ENCODE peak calls at places on chromosomes 13 and 19, in eight cellular contexts. V is cardiac fibroblast, N is pancreas, S is GM23248, U is HepG2, C is body of pancreas, G is mucosa of descending colon, J is A673. O is an unnamed sample.

GRCh38 chr13:100461309-100462035 is 127.1 kb downstream of the GGACT start:
- DNase-seq in U (no peak), V (no peak), G (no peak), N (no peak), J (no peak), C (no peak), S (no peak), O (no peak)

GRCh38 chr13:101383595-101383994 is 32.7 kb downstream of the NALCN start:
- DNase-seq in J (peak; percentile 49), V (no peak), G (no peak), U (no peak), C (no peak), S (no peak), N (no peak), O (no peak)

GRCh38 chr19:4896372-4896771 is 6.3 kb downstream of the ARRDC5 start:
- DNase-seq in U (no peak), N (no peak), G (no peak), S (peak; percentile 68), V (peak; percentile 71), J (no peak), C (peak; percentile 43), O (no peak)

GRCh38 chr19:56692496-56692895 is 20.9 kb upstream of the ZNF835 start:
- DNase-seq in N (no peak), V (peak; percentile 8), U (no peak), G (no peak), J (peak; percentile 37), C (no peak), S (peak; percentile 2), O (no peak)

GRCh38 chr19:46147791-46148288 is at the start of gene IGFL2:
- DNase-seq in C (no peak), S (peak; percentile 39), N (no peak), G (no peak), J (no peak), U (no peak), V (peak; percentile 66), O (peak; percentile 83)

GRCh38 chr19:16386619-16387240 is 62.1 kb downstream of the KLF2 start:
- DNase-seq in N (no peak), U (peak; percentile 32), V (peak; percentile 69), C (peak; percentile 40), S (peak; percentile 74), G (peak; percentile 47), J (peak; percentile 68), O (peak; percentile 46)

GRCh38 chr19:54207908-54208783 is 7.5 kb downstream of the RPS9 start:
- DNase-seq in G (peak; percentile 43), J (no peak), C (peak; percentile 86), V (peak; percentile 94), S (peak; percentile 30), N (peak; percentile 87), U (peak; percentile 59), O (peak; percentile 62)

GRCh38 chr13:113105032-113105993 is at the start of gene F7:
- DNase-seq in V (peak; percentile 10), S (no peak), U (peak; percentile 91), J (no peak), G (no peak), N (no peak), C (no peak), O (peak; percentile 94)

GRCh38 chr13:98686281-98686680 is 66.2 kb downstream of the SLC15A1 start:
- DNase-seq in S (no peak), N (no peak), U (no peak), C (no peak), J (no peak), V (no peak), G (no peak), O (no peak)

GRCh38 chr19:56080669-56081401 is 40.3 kb downstream of the ZNF787 start:
- DNase-seq in C (peak; percentile 84), N (peak; percentile 79), V (peak; percentile 85), G (peak; percentile 82), S (peak; percentile 86), U (peak; percentile 52), J (peak; percentile 85), O (no peak)

GRCh38 chr13:83877901-83878300 is 4.4 kb downstream of the SLITRK1 start:
- DNase-seq in V (no peak), U (no peak), G (no peak), N (no peak), C (no peak), S (no peak), J (no peak), O (no peak)

GRCh38 chr13:27622881-27623280 is 1.2 kb downstream of the POLR1D start:
- DNase-seq in J (no peak), V (no peak), S (no peak), G (no peak), C (no peak), N (no peak), U (no peak), O (no peak)

GRCh38 chr13:20191311-20191901 is 1.3 kb downstream of the GJB2 start:
- DNase-seq in S (no peak), J (no peak), C (peak; percentile 29), N (peak; percentile 23), U (no peak), V (no peak), G (peak; percentile 86), O (no peak)

GRCh38 chr19:47643281-47643680 is 34.3 kb downstream of the BICRA start:
- DNase-seq in G (no peak), C (no peak), U (no peak), J (no peak), V (no peak), N (no peak), S (no peak), O (no peak)

GRCh38 chr19:42469311-42470239 is 26.8 kb upstream of the CXCL17 start:
- DNase-seq in J (peak; percentile 15), S (peak; percentile 19), U (peak; percentile 50), V (peak; percentile 7), N (no peak), G (no peak), C (no peak), O (no peak)

GRCh38 chr19:41746593-41747227 is 8.6 kb upstream of the CEACAM6 start:
- DNase-seq in G (no peak), N (peak; percentile 41), V (peak; percentile 71), C (peak; percentile 78), U (peak; percentile 29), J (peak; percentile 94), S (peak; percentile 74), O (peak; percentile 73)

GRCh38 chr13:75445717-75446529 is 36.0 kb downstream of the TBC1D4 start:
- DNase-seq in S (peak; percentile 59), G (no peak), J (no peak), U (no peak), N (no peak), V (peak; percentile 56), C (no peak), O (no peak)

GRCh38 chr13:30353601-30354000 is 46.2 kb upstream of the KATNAL1 start:
- DNase-seq in C (no peak), J (no peak), V (no peak), N (no peak), G (no peak), S (no peak), U (no peak), O (no peak)

GRCh38 chr13:72025836-72026235 is 158.8 kb upstream of the DACH1 start:
- DNase-seq in N (no peak), U (no peak), V (no peak), G (no peak), J (no peak), S (no peak), C (no peak), O (no peak)

GRCh38 chr19:10961073-10961762 is 388 bp downstream of the SMARCA4 start:
- DNase-seq in G (no peak), J (peak; percentile 39), S (peak; percentile 71), C (peak; percentile 30), N (peak; percentile 38), V (peak; percentile 32), U (no peak), O (no peak)

GRCh38 chr19:28920269-28921066 is 292.5 kb downstream of the UQCRFS1 start:
- DNase-seq in U (no peak), V (no peak), G (no peak), J (no peak), S (peak; percentile 6), N (no peak), C (no peak), O (no peak)

GRCh38 chr19:34232566-34233481 is 21.5 kb upstream of the GARRE1 start:
- DNase-seq in S (peak; percentile 96), N (peak; percentile 40), C (peak; percentile 45), J (peak; percentile 25), V (peak; percentile 95), G (peak; percentile 33), U (peak; percentile 56), O (no peak)

GRCh38 chr13:20721454-20722357 is 18.2 kb downstream of the IL17D start:
- DNase-seq in G (peak; percentile 46), V (peak; percentile 59), C (peak; percentile 57), N (no peak), J (peak; percentile 46), S (peak; percentile 68), U (no peak), O (no peak)

GRCh38 chr19:58196911-58197616 is 14.2 kb downstream of the ZNF274 start:
- DNase-seq in S (peak; percentile 24), V (peak; percentile 55), N (no peak), G (no peak), U (peak; percentile 10), C (no peak), J (no peak), O (no peak)

GRCh38 chr13:59269476-59269875 is 894.3 kb downstream of the DIAPH3 start:
- DNase-seq in G (no peak), J (no peak), U (no peak), C (no peak), N (no peak), S (peak; percentile 5), V (peak; percentile 87), O (no peak)

GRCh38 chr13:23960566-23961156 is 63.4 kb upstream of the C1QTNF9B start:
- DNase-seq in J (peak; percentile 57), G (no peak), V (peak; percentile 68), U (peak; percentile 30), C (no peak), S (peak; percentile 73), N (no peak), O (peak; percentile 70)

GRCh38 chr19:54481326-54481930 is 8.3 kb upstream of the CDC42EP5 start:
- DNase-seq in G (no peak), J (peak; percentile 78), N (no peak), V (peak; percentile 58), C (peak; percentile 32), S (peak; percentile 63), U (peak; percentile 49), O (no peak)

GRCh38 chr13:112068531-112069062 is 1.6 kb downstream of the SOX1 start:
- DNase-seq in S (no peak), U (no peak), G (no peak), N (no peak), C (no peak), V (no peak), J (no peak), O (no peak)
- H3K4me3 ChIP-seq in S (no peak overlapping the region), U (no peak overlapping the region), G (no peak overlapping the region), N (no peak overlapping the region), C (no peak overlapping the region), V (no peak overlapping the region), J (peak overlapping the region; percentile 63), O (no peak overlapping the region)

GRCh38 chr19:7986321-7987083 is 18.9 kb downstream of the ELAVL1 start:
- DNase-seq in N (no peak), V (peak; percentile 83), J (no peak), G (no peak), C (no peak), U (no peak), S (peak; percentile 79), O (no peak)
- H3K4me3 ChIP-seq in N (no peak overlapping the region), V (no peak overlapping the region), J (no peak overlapping the region), G (no peak overlapping the region), C (no peak overlapping the region), U (no peak overlapping the region), S (no peak overlapping the region), O (no peak overlapping the region)

GRCh38 chr19:18649371-18650047 is 12.7 kb downstream of the KLHL26 start:
- DNase-seq in C (no peak), V (no peak), S (peak; percentile 52), J (no peak), G (peak; percentile 57), N (no peak), U (no peak), O (no peak)
- H3K4me3 ChIP-seq in C (no peak overlapping the region), V (no peak overlapping the region), S (peak overlapping the region; percentile 42), J (no peak overlapping the region), G (no peak overlapping the region), N (no peak overlapping the region), U (no peak overlapping the region), O (no peak overlapping the region)

GRCh38 chr13:95541308-95541707 is 11.2 kb upstream of the CLDN10 start:
- DNase-seq in N (no peak), V (no peak), J (no peak), U (no peak), C (no peak), S (no peak), G (no peak), O (no peak)
- H3K4me3 ChIP-seq in N (no peak overlapping the region), V (no peak overlapping the region), J (no peak overlapping the region), U (no peak overlapping the region), C (no peak overlapping the region), S (no peak overlapping the region), G (no peak overlapping the region), O (no peak overlapping the region)

O was measured in Caco-2.